ENCODE peak calls at places on chromosomes 2 and 18, in five cellular contexts. I is neural progenitor cell, U is left ventricle myocardium inferior, B is A549, Q is right atrium auricular region. V is an unnamed sample.

GRCh38 chr2:144516981-144517824 is 2.7 kb downstream of the ZEB2 start:
- DNase-seq in I (peak), U (peak), B (peak), Q (peak), V (peak)

GRCh38 chr2:63053889-63054725 is 3.5 kb downstream of the OTX1 start:
- DNase-seq in I (peak), U (no peak), B (no peak), Q (no peak), V (no peak)

GRCh38 chr2:23286765-23287155 is 98.2 kb upstream of the KLHL29 start:
- DNase-seq in I (no peak), U (peak), B (no peak), Q (peak), V (no peak)

GRCh38 chr2:33380661-33381183 is 95.7 kb upstream of the RASGRP3 start:
- DNase-seq in I (no peak), U (no peak), B (no peak), Q (no peak), V (no peak)

GRCh38 chr2:55839182-55839819 is 84.3 kb downstream of the EFEMP1 start:
- DNase-seq in I (peak), U (no peak), B (peak), Q (no peak), V (no peak)

GRCh38 chr2:223100061-223100511 is 48.1 kb downstream of the KCNE4 start:
- DNase-seq in I (no peak), U (peak), B (no peak), Q (no peak), V (no peak)

GRCh38 chr18:59691046-59691395 is 6.2 kb downstream of the CCBE1 start:
- DNase-seq in I (no peak), U (no peak), B (no peak), Q (no peak), V (no peak)

GRCh38 chr2:170887496-170888265 is 41.4 kb upstream of the GORASP2 start:
- DNase-seq in I (no peak), U (no peak), B (no peak), Q (no peak), V (no peak)

GRCh38 chr2:44980786-44981713 is 28.2 kb downstream of the SIX2 start:
- DNase-seq in I (no peak), U (no peak), B (no peak), Q (no peak), V (no peak)

GRCh38 chr2:220334210-220334609 is 706.8 kb downstream of the SLC4A3 start:
- DNase-seq in I (no peak), U (no peak), B (no peak), Q (no peak), V (no peak)

GRCh38 chr2:220335591-220335915 is 708.1 kb downstream of the SLC4A3 start:
- DNase-seq in I (peak), U (no peak), B (no peak), Q (no peak), V (no peak)

GRCh38 chr2:220336771-220337170 is 709.3 kb downstream of the SLC4A3 start:
- DNase-seq in I (no peak), U (no peak), B (no peak), Q (no peak), V (no peak)

GRCh38 chr2:220332886-220333285 is 705.5 kb downstream of the SLC4A3 start:
- DNase-seq in I (no peak), U (no peak), B (no peak), Q (no peak), V (no peak)

DNA sequence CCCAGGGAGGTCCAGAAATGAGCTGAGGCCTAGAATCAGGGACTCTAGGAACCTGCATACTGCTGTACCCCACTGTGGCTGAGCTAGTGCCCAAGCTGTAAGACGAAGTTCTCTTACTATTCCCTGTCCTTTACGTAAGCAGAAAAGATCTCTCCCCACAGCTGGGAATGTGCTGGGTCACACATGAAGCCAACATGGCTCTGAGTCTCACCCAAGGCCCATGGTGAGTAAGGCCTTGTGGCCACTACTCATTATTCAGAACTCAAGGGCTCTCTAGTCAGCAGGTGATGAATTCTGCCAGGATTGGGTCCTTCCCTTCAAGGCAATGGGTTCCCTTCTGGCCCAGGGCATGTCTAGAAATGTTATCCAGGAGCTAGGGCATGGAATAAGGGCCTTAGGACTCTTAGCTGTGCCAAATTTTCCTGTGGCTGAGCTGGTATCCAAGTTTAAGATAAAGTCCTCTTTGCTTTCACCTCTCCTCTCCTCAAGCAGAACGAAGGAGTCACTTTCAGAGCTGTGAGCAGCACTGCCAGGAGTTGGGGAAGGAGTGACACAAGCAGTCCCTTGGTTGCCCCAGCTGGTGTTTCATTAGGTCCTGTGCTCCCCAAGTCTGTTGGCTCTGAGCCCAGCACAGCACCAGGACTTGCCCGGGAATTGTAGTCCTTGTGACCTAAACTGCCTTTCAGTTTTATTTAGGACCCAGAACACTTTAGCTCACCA is 707.6 kb downstream of the SLC4A3 start:
- DNase-seq in I (no peak), U (no peak), B (no peak), Q (no peak), V (no peak)
- H3K27ac ChIP-seq in I (no peak), U (no peak), B (no peak), Q (no peak), V (no peak)

GRCh38 chr2:231244382-231245252 is 46.2 kb downstream of the ARMC9 start:
- DNase-seq in I (no peak), U (no peak), B (no peak), Q (no peak), V (no peak)
- H3K27ac ChIP-seq in I (no peak), U (no peak), B (no peak), Q (no peak), V (no peak)

DNA sequence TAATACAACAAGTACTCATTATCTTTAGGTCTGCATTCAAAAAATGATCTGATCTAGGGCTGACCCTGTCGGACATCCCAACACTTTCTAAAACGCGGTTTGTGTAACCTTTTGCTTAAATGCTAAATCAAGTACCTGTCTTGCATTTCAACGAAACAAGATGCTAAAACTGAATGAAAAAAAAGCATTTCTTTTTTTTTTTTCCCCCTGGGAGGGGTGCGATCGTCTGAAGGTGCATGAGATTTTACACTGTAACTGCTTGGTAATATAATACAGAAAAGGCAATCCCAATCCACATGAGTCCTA is 143.9 kb downstream of the MEIS1 start:
- DNase-seq in I (no peak), U (no peak), B (no peak), Q (no peak), V (no peak)
- H3K27ac ChIP-seq in I (no peak), U (no peak), B (no peak), Q (no peak), V (no peak)

GRCh38 chr2:48424356-48424755 is 105.6 kb upstream of the STON1 start:
- DNase-seq in I (no peak), U (no peak), B (no peak), Q (no peak), V (no peak)

GRCh38 chr2:48417843-48418838 is 111.8 kb upstream of the STON1 start:
- DNase-seq in I (no peak), U (no peak), B (no peak), Q (no peak), V (no peak)

GRCh38 chr2:48423376-48423775 is 106.6 kb upstream of the STON1 start:
- DNase-seq in I (no peak), U (no peak), B (peak), Q (no peak), V (no peak)

GRCh38 chr2:48419884-48420511 is 110.0 kb upstream of the STON1 start:
- DNase-seq in I (no peak), U (peak), B (no peak), Q (no peak), V (no peak)

DNA sequence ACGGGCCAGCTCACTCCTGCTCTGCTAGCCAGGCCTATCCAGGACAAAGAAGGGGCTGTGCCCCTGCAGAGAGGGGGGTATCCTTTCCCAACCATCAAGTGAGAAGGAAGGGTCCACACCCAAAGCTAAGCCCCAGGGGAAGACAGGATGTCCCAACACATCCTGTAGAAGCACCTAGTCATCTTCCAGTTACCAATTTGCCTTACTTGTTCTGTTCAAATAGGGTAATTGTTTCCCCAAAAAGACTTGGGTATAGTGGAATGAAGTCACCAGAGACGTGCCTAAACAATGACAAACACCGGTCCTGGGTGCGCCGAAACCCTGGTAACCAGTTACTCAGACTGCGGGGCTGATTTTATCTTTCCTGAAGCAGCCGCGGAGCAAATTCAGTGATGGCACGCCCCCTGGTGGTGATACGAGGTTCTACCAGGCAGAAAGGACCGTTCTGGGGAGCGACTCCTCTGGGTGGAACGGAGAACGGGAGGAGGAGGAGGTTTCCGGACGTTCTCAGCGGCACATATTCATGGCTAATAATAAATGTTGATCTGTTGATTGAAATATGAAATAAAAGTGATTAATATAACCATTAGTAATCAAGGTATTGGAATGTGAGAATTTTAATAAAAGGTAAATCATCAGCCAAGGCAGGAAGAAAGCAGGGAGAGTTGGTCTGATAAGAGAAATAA is 109.3 kb upstream of the STON1 start:
- DNase-seq in I (peak), U (peak), B (peak), Q (peak), V (peak)
- H3K27ac ChIP-seq in I (no peak), U (peak), B (peak), Q (peak), V (no peak)